ENCODE peak calls at places on chromosomes 13 and 19, in five cellular contexts. U, E, B, K and G are unnamed samples.

GRCh38 chr19:35911173-35911572 is 3.1 kb upstream of the TYROBP start:
- DNase-seq in U (no peak), E (no peak), B (no peak), K (no peak), G (no peak)

GRCh38 chr13:107642841-107643240 is 572.5 kb downstream of the LIG4 start:
- DNase-seq in U (no peak), E (no peak), B (no peak), K (no peak), G (no peak)

GRCh38 chr13:32385369-32385768 is 42.6 kb downstream of the N4BP2L1 start:
- DNase-seq in U (no peak), E (no peak), B (no peak), K (no peak), G (no peak)

GRCh38 chr13:50414640-50415039 is 399.4 kb downstream of the KCNRG start:
- DNase-seq in U (no peak), E (no peak), B (no peak), K (no peak), G (no peak)

GRCh38 chr13:39263033-39263432 is 224.8 kb downstream of the NHLRC3 start:
- DNase-seq in U (no peak), E (peak; percentile 64), B (no peak), K (no peak), G (no peak)

GRCh38 chr13:106562301-106562700 is 5.6 kb downstream of the ARGLU1 start:
- DNase-seq in U (no peak), E (no peak), B (no peak), K (no peak), G (no peak)

GRCh38 chr13:28953714-28954113 is 133.6 kb downstream of the MTUS2 start:
- DNase-seq in U (no peak), E (no peak), B (no peak), K (no peak), G (no peak)

GRCh38 chr19:56933014-56933705 is 92.6 kb upstream of the PEG3 start:
- DNase-seq in U (no peak), E (no peak), B (no peak), K (no peak), G (no peak)

GRCh38 chr13:111860161-111860560 is 206.8 kb upstream of the SOX1 start:
- DNase-seq in U (no peak), E (no peak), B (no peak), K (no peak), G (no peak)

GRCh38 chr19:3556423-3556977 is 886 bp downstream of the MFSD12 start:
- DNase-seq in U (no peak), E (no peak), B (peak; percentile 76), K (no peak), G (no peak)

GRCh38 chr19:52992109-52993004 is 21.4 kb upstream of the ERVV-1 start:
- DNase-seq in U (no peak), E (peak; percentile 7), B (peak; percentile 71), K (no peak), G (no peak)

GRCh38 chr19:35027851-35028599 is 2.2 kb upstream of the SCN1B start:
- DNase-seq in U (no peak), E (no peak), B (no peak), K (no peak), G (no peak)

GRCh38 chr13:109761695-109762094 is 24.7 kb downstream of the IRS2 start:
- DNase-seq in U (no peak), E (no peak), B (no peak), K (no peak), G (no peak)

GRCh38 chr13:102983496-102983895 is 82.7 kb downstream of the SLC10A2 start:
- DNase-seq in U (no peak), E (no peak), B (no peak), K (no peak), G (no peak)

GRCh38 chr19:24101459-24102122 is 14.6 kb downstream of the ZNF254 start:
- DNase-seq in U (no peak), E (no peak), B (no peak), K (no peak), G (no peak)

GRCh38 chr13:97627566-97627965 is 193.6 kb downstream of the RAP2A start:
- DNase-seq in U (no peak), E (no peak), B (no peak), K (no peak), G (no peak)

GRCh38 chr13:27372896-27373295 is 51.5 kb upstream of the GTF3A start:
- DNase-seq in U (no peak), E (no peak), B (no peak), K (no peak), G (no peak)

GRCh38 chr19:14165986-14166385 is 29.6 kb upstream of the ASF1B start:
- DNase-seq in U (no peak), E (peak; percentile 51), B (no peak), K (no peak), G (no peak)

GRCh38 chr13:29454931-29455481 is 140.5 kb downstream of the SLC7A1 start:
- DNase-seq in U (no peak), E (peak; percentile 14), B (no peak), K (no peak), G (no peak)

GRCh38 chr13:73480784-73481183 is 422.0 kb downstream of the KLF5 start:
- DNase-seq in U (no peak), E (no peak), B (no peak), K (no peak), G (no peak)

GRCh38 chr13:29137995-29138394 is 317.9 kb downstream of the MTUS2 start:
- DNase-seq in U (no peak), E (no peak), B (no peak), K (no peak), G (no peak)

GRCh38 chr13:70310720-70311119 is 202.5 kb upstream of the KLHL1 start:
- DNase-seq in U (no peak), E (no peak), B (no peak), K (no peak), G (no peak)

GRCh38 chr19:9431475-9431874 is 3.9 kb downstream of the ZNF266 start:
- DNase-seq in U (peak; percentile 21), E (peak; percentile 76), B (no peak), K (no peak), G (no peak)
- TF ChIP-seq CTCF in U (peak; percentile 74), E (peak; percentile 82), B (no peak), K (peak; percentile 35), G (no peak)

DNA sequence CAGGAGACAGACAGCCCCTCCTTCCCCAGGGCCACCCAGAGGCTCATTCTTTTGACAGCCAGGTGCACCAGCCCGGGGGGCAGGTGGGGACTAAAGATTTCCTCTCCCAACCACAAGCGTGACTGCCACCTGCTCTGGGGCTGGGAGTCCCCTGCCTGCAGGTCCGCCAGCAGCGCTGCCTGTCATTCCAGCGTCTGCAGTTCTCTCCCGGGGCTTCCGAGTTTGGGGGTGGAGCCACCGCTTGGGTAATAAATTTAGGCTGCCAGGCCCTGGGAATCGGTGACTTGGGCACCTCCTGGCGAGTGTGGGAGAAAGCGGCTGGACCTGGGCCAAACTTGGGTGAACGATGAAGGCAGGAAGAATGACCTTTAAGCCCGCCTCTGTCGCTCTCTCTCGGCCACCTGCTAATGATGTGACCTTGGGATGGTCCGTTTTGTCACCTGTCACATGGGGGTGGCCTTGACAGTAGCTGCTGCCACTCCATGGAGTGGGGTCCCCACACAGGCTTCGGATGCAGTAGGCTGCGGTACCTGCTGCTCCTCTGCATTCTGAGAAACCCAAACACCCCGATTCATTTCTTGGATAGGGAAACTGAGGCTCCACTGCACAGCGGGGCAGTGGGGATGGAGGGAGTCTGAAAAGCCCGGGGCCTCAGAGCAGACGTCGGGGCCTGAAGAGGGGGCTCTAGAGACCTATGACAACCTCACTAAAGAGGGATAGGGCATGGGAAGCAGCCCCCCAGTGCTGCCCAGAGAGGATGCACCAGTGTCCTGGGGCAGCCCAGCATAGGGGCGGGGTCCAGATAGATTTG is 12.8 kb downstream of the FUT6 start:
- DNase-seq in U (no peak), E (peak; percentile 54), B (peak; percentile 77), K (no peak), G (no peak)
- TF ChIP-seq CTCF in U (no peak), E (no peak), B (no peak), K (no peak), G (no peak)

GRCh38 chr19:49393871-49394270 is 5.8 kb downstream of the KASH5 start:
- DNase-seq in U (no peak), E (no peak), B (no peak), K (no peak), G (no peak)

GRCh38 chr19:49390131-49390977 is 2.3 kb downstream of the KASH5 start:
- DNase-seq in U (no peak), E (no peak), B (no peak), K (no peak), G (peak; percentile 46)

GRCh38 chr19:49390978-49391304 is 2.9 kb downstream of the KASH5 start:
- DNase-seq in U (no peak), E (no peak), B (peak; percentile 81), K (no peak), G (no peak)

GRCh38 chr19:49389406-49389805 is 1.4 kb downstream of the KASH5 start:
- DNase-seq in U (no peak), E (no peak), B (no peak), K (no peak), G (no peak)

GRCh38 chr19:49391581-49392399 is 3.7 kb downstream of the KASH5 start:
- DNase-seq in U (peak; percentile 72), E (peak; percentile 82), B (peak; percentile 93), K (peak; percentile 90), G (peak; percentile 67)
- TF ChIP-seq CTCF in U (peak; percentile 95), E (peak; percentile 93), B (peak; percentile 73), K (peak; percentile 91), G (peak; percentile 25)

GRCh38 chr19:18830488-18830887 is 1.3 kb upstream of the UPF1 start:
- DNase-seq in U (no peak), E (no peak), B (no peak), K (no peak), G (no peak)

GRCh38 chr19:18833849-18834643 is 2.3 kb downstream of the UPF1 start:
- DNase-seq in U (no peak), E (peak; percentile 30), B (no peak), K (no peak), G (no peak)

GRCh38 chr19:18831524-18832330 is at the start of gene UPF1:
- DNase-seq in U (peak; percentile 96), E (peak; percentile 96), B (peak; percentile 100), K (peak; percentile 98), G (peak; percentile 97)

GRCh38 chr19:18833141-18833476 is 1.4 kb downstream of the UPF1 start:
- DNase-seq in U (no peak), E (no peak), B (no peak), K (no peak), G (no peak)

DNA sequence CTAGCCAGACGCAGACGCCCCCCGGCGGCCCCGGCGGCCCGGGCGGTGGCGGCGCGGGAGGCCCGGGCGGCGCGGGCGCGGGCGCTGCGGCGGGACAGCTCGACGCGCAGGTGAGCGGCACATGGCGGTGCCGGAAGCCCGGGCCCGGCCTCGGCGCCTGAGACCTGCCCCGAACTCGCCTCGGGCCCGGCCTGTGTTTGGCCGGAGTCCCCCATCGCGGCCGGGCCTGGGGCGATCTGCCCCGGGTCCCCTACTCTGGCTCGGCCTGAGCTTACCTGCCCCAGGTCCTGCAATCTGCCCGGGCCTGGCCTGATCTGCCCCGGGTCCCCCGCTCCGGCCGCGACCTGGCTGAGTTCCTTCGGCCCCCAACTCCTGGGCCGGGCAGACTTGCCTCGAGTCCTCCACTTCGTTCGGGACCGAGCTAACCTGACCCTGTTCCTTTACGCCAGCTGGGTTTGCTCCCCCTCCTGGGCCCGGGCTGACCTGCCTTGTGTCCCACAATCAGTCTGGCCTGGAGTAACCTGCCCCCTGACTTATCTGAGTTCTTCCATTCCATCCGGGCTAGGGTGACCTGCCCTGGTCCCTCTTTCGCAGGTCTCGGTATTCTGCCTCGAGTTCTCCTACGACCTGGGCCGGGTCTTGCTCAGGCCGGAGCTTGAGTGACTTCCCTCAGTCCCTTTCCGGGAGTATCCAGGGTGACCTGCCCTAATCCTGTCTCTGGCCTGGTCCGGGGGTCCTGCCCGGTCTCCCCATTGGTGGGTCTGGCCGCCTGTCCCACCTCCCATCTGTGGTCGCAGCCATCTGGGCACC is 777 bp downstream of the UPF1 start:
- DNase-seq in U (no peak), E (peak; percentile 53), B (peak; percentile 83), K (no peak), G (no peak)
- TF ChIP-seq CTCF in U (no peak), E (no peak), B (no peak), K (no peak), G (no peak)